ENCODE peak calls at places on chromosomes 5 and 9, in four cellular contexts. S, X, D and K are unnamed samples.

GRCh38 chr5:145470382-145470979 is 364.7 kb downstream of the PRELID2 start:
- DNase-seq in S (no peak), X (no peak), D (no peak), K (no peak)

GRCh38 chr5:123422433-123423277 is 548 bp downstream of the CEP120 start:
- DNase-seq in X (peak; percentile 32), D (peak; percentile 17), S (peak; percentile 51), K (no peak)

GRCh38 chr5:135476615-135477493 is 24.7 kb upstream of the TIFAB start:
- DNase-seq in X (no peak), S (no peak), D (no peak), K (no peak)

GRCh38 chr9:71936066-71936465 is 24.6 kb downstream of the C9orf85 start:
- DNase-seq in D (no peak), X (no peak), S (no peak), K (no peak)

GRCh38 chr5:40409600-40409999 is 270.1 kb upstream of the PTGER4 start:
- DNase-seq in S (no peak), D (no peak), X (no peak), K (no peak)

GRCh38 chr9:21817176-21817575 is 14.7 kb downstream of the MTAP start:
- DNase-seq in S (peak; percentile 89), X (no peak), D (no peak), K (no peak)

GRCh38 chr5:127428748-127429147 is 88.7 kb upstream of the PRRC1 start:
- DNase-seq in S (no peak), X (peak; percentile 18), D (no peak), K (no peak)

GRCh38 chr5:124735169-124735858 is 11.1 kb downstream of the ZNF608 start:
- DNase-seq in S (peak; percentile 21), X (no peak), D (no peak), K (no peak)

GRCh38 chr9:88781500-88782391 is 209.5 kb upstream of the S1PR3 start:
- DNase-seq in S (peak; percentile 97), D (no peak), X (peak; percentile 81), K (no peak)

GRCh38 chr5:135823799-135824366 is 10.6 kb upstream of the SLC25A48 start:
- DNase-seq in D (no peak), X (no peak), S (no peak), K (no peak)

GRCh38 chr9:95552814-95553546 is 36.2 kb upstream of the PTCH1 start:
- DNase-seq in D (no peak), X (no peak), S (peak; percentile 24), K (no peak)

GRCh38 chr5:140243855-140244254 is 59.0 kb downstream of the PFDN1 start:
- DNase-seq in S (no peak), D (no peak), X (no peak), K (no peak)

GRCh38 chr5:22341406-22341805 is 511.7 kb downstream of the CDH12 start:
- DNase-seq in S (no peak), D (no peak), X (no peak), K (no peak)

GRCh38 chr5:154238776-154239481 is 48.4 kb downstream of the GALNT10 start:
- DNase-seq in S (no peak), D (no peak), X (no peak), K (no peak)

GRCh38 chr9:36559036-36559695 is 13.5 kb upstream of the MELK start:
- DNase-seq in S (peak; percentile 70), X (peak; percentile 35), D (no peak), K (no peak)

GRCh38 chr5:141413540-141414069 is 818 bp downstream of the PCDHGA10 start:
- DNase-seq in X (no peak), S (no peak), D (no peak), K (no peak)

GRCh38 chr5:1214936-1215220 is 10.3 kb upstream of the SLC6A18 start:
- DNase-seq in D (no peak), S (no peak), X (no peak), K (no peak)

GRCh38 chr9:121772600-121773285 is 121.3 kb downstream of the DAB2IP start:
- DNase-seq in X (no peak), D (no peak), S (no peak), K (no peak)

GRCh38 chr5:177427211-177427822 is 841 bp downstream of the GRK6 start:
- DNase-seq in X (no peak), S (peak; percentile 28), D (peak; percentile 21), K (no peak)

GRCh38 chr5:150829744-150830143 is 16.6 kb upstream of the IRGM start:
- DNase-seq in D (no peak), X (no peak), S (no peak), K (no peak)

GRCh38 chr5:152932631-152933030 is 527.6 kb upstream of the NMUR2 start:
- DNase-seq in X (no peak), D (no peak), S (no peak), K (no peak)

GRCh38 chr9:105320568-105320967 is 76.1 kb downstream of the SLC44A1 start:
- DNase-seq in D (no peak), S (no peak), X (no peak), K (no peak)

GRCh38 chr5:124343451-124343867 is 403.0 kb downstream of the ZNF608 start:
- DNase-seq in X (peak; percentile 91), S (peak; percentile 96), D (peak; percentile 15), K (no peak)

GRCh38 chr5:30041291-30041690 is 1152.2 kb upstream of the CDH6 start:
- DNase-seq in X (no peak), D (no peak), S (no peak), K (no peak)

GRCh38 chr9:95409650-95410426 is 92.3 kb upstream of the FANCC start:
- DNase-seq in D (no peak), S (peak; percentile 89), X (peak; percentile 36), K (no peak)

GRCh38 chr5:72454996-72455395 is 52.2 kb downstream of the ZNF366 start:
- DNase-seq in D (no peak), S (no peak), X (no peak), K (no peak)

GRCh38 chr5:131814990-131815389 is 18.2 kb upstream of the FNIP1 start:
- DNase-seq in X (peak; percentile 97), D (no peak), S (peak; percentile 85), K (no peak)

GRCh38 chr5:139065296-139065695 is 132.9 kb downstream of the SIL1 start:
- DNase-seq in S (peak; percentile 26), D (no peak), X (no peak), K (no peak)

GRCh38 chr5:161167001-161167765 is 315.2 kb upstream of the ATP10B start:
- DNase-seq in S (no peak), X (no peak), D (no peak), K (no peak)